ENCODE peak calls at places on chromosomes 7 and 10, in nine cellular contexts. C, W, E, X, N, B, O, D and S are unnamed samples.

GRCh38 chr10:124525751-124526600 is 64.4 kb downstream of the LHPP start:
- DNase-seq in N (no peak), D (no peak), W (no peak), B (no peak), O (no peak), X (no peak), E (no peak), C (no peak), S (no peak)

GRCh38 chr7:155252388-155252957 is 45.2 kb upstream of the INSIG1 start:
- DNase-seq in N (peak; percentile 68), D (no peak), X (no peak), C (no peak), W (peak; percentile 37), E (no peak), O (no peak), B (no peak), S (no peak)

GRCh38 chr7:7764515-7765138 is 46.2 kb upstream of the RPA3 start:
- DNase-seq in O (no peak), C (no peak), X (no peak), N (no peak), E (peak; percentile 14), W (peak; percentile 47), D (no peak), B (no peak), S (no peak)

GRCh38 chr7:64102656-64103400 is 57.6 kb downstream of the ZNF727 start:
- DNase-seq in E (no peak), O (no peak), N (no peak), C (no peak), D (no peak), B (no peak), W (no peak), X (no peak), S (no peak)

GRCh38 chr7:116864084-116864483 is 1.7 kb downstream of the CAPZA2 start:
- DNase-seq in O (no peak), D (no peak), E (no peak), N (no peak), W (no peak), C (no peak), B (no peak), X (no peak), S (no peak)

GRCh38 chr10:72332423-72333110 is 22.2 kb downstream of the DNAJB12 start:
- DNase-seq in N (no peak), E (no peak), X (no peak), O (no peak), D (no peak), W (no peak), C (no peak), B (no peak), S (no peak)

GRCh38 chr10:91975438-91975837 is 51.9 kb downstream of the BTAF1 start:
- DNase-seq in E (no peak), N (no peak), D (no peak), C (no peak), W (no peak), B (no peak), X (no peak), O (no peak), S (no peak)

GRCh38 chr7:14836006-14836405 is 66.5 kb downstream of the DGKB start:
- DNase-seq in E (no peak), D (no peak), W (no peak), C (no peak), N (peak; percentile 42), B (no peak), O (no peak), X (no peak), S (no peak)

GRCh38 chr7:159098424-159098786 is 46.3 kb downstream of the VIPR2 start:
- DNase-seq in X (no peak), C (no peak), B (no peak), N (no peak), O (no peak), E (no peak), W (no peak), D (no peak), S (no peak)

GRCh38 chr7:45704683-45705016 is 130.5 kb downstream of the ADCY1 start:
- DNase-seq in W (no peak), B (no peak), X (no peak), N (no peak), D (no peak), O (peak; percentile 2), C (no peak), E (no peak), S (no peak)

GRCh38 chr10:101780187-101780817 is 2.9 kb downstream of the NPM3 start:
- DNase-seq in E (peak; percentile 25), D (no peak), B (no peak), N (no peak), O (no peak), X (no peak), W (no peak), C (no peak), S (no peak)

GRCh38 chr7:50534690-50535290 is 30.4 kb downstream of the DDC start:
- DNase-seq in W (peak; percentile 100), B (no peak), X (peak; percentile 28), O (no peak), E (no peak), C (peak; percentile 95), D (no peak), N (peak; percentile 99), S (peak; percentile 89)

GRCh38 chr7:115198143-115198542 is 276.2 kb downstream of the MDFIC start:
- DNase-seq in C (no peak), W (no peak), E (no peak), D (no peak), O (no peak), X (no peak), N (peak; percentile 81), B (no peak), S (no peak)

GRCh38 chr10:79192677-79193003 is 123.9 kb downstream of the ZMIZ1 start:
- DNase-seq in W (peak; percentile 66), N (peak; percentile 36), D (no peak), E (no peak), X (no peak), C (no peak), B (no peak), O (no peak), S (no peak)

GRCh38 chr10:129927351-129928120 is 36.5 kb downstream of the EBF3 start:
- DNase-seq in C (no peak), X (no peak), D (no peak), W (no peak), B (no peak), N (no peak), O (no peak), E (no peak), S (no peak)

GRCh38 chr7:121262221-121262620 is 66.6 kb upstream of the WNT16 start:
- DNase-seq in O (no peak), X (no peak), N (peak; percentile 15), E (no peak), W (no peak), C (no peak), D (no peak), B (no peak), S (no peak)

GRCh38 chr10:28157379-28157778 is 145.5 kb downstream of the MPP7 start:
- DNase-seq in D (no peak), N (no peak), W (no peak), O (no peak), E (no peak), B (no peak), X (no peak), C (no peak), S (no peak)

GRCh38 chr7:15581352-15581951 is 19.6 kb upstream of the AGMO start:
- DNase-seq in W (no peak), C (no peak), B (no peak), O (no peak), E (no peak), X (no peak), D (no peak), N (no peak), S (no peak)

GRCh38 chr10:16436758-16437539 is at the start of gene PTER:
- DNase-seq in B (peak; percentile 87), W (peak; percentile 80), X (peak; percentile 99), E (peak; percentile 98), D (peak; percentile 86), O (peak; percentile 96), C (peak; percentile 89), N (peak; percentile 89), S (peak; percentile 69)
- H3K4me3 ChIP-seq in B (peak within 1 kb of the TSS; percentile 84), W (peak within 1 kb of the TSS; percentile 78), X (peak within 1 kb of the TSS; percentile 64), E (peak within 1 kb of the TSS; percentile 80), D (peak within 1 kb of the TSS; percentile 77), O (peak within 1 kb of the TSS; percentile 58), C (peak within 1 kb of the TSS; percentile 62), N (peak within 1 kb of the TSS; percentile 69), S (peak within 1 kb of the TSS; percentile 67)

GRCh38 chr10:43380610-43381222 is 9.3 kb downstream of the FXYD4 start:
- DNase-seq in O (no peak), E (no peak), B (no peak), D (no peak), C (peak; percentile 59), N (peak; percentile 66), W (peak; percentile 39), X (no peak), S (no peak)
- TF ChIP-seq CTCF in O (no peak), E (no peak), B (no peak), D (peak; percentile 29), C (no peak), N (no peak), W (peak; percentile 46), X (no peak), S (peak; percentile 13)

GRCh38 chr7:28685660-28686417 is 272.3 kb downstream of the TRIL start:
- DNase-seq in W (peak; percentile 97), X (peak; percentile 93), N (peak; percentile 99), D (no peak), C (peak; percentile 65), E (peak; percentile 9), O (peak; percentile 91), B (peak; percentile 90), S (peak; percentile 98)
- H3K4me3 ChIP-seq in W (peak overlapping the region; percentile 64), X (peak overlapping the region; percentile 36), N (peak overlapping the region; percentile 61), D (no peak overlapping the region), C (peak overlapping the region; percentile 42), E (no peak overlapping the region), O (peak overlapping the region; percentile 40), B (peak overlapping the region; percentile 72), S (peak overlapping the region; percentile 50)

GRCh38 chr7:151093748-151094147 is 7.5 kb downstream of the AGAP3 start:
- DNase-seq in C (no peak), D (no peak), E (no peak), B (no peak), W (no peak), X (no peak), O (no peak), N (no peak), S (no peak)

GRCh38 chr7:151089893-151090730 is 3.8 kb downstream of the AGAP3 start:
- DNase-seq in X (no peak), D (no peak), N (peak; percentile 30), C (no peak), E (no peak), W (no peak), B (no peak), O (no peak), S (no peak)

GRCh38 chr7:151091003-151091402 is 4.7 kb downstream of the AGAP3 start:
- DNase-seq in X (no peak), O (no peak), W (no peak), N (no peak), B (no peak), D (no peak), E (no peak), C (no peak), S (no peak)

GRCh38 chr7:151091988-151092387 is 5.7 kb downstream of the AGAP3 start:
- DNase-seq in E (no peak), B (no peak), O (no peak), W (no peak), X (no peak), D (no peak), C (no peak), N (no peak), S (no peak)

DNA sequence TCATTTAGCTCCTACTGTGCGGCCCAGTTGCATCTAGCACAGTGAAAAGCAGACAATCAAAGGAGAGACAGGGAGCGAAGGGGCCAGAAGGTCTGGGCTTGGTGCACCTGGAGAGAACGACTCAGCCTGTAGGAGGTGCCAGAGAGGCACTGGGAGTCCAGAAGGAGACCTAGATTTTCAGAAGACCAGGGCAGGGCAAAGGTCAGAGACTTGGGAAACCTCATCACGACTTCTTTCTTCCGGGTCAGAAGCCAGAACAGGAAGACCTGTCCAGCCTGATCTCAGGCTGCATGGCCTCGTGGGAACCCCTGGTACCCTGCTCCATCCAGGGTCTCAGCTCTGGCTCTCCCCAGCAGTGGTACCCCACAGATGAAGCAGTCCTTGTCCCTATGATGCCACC is 5.2 kb downstream of the AGAP3 start:
- DNase-seq in B (no peak), D (no peak), W (no peak), O (no peak), C (no peak), X (no peak), N (peak; percentile 22), E (peak; percentile 53), S (no peak)
- TF ChIP-seq CTCF in B (no peak), D (peak; percentile 75), W (peak; percentile 61), O (peak; percentile 13), C (no peak), X (no peak), N (peak; percentile 77), E (peak; percentile 77), S (peak; percentile 84)